ENCODE peak calls at places on chromosome 9, in seven cellular contexts. One of them, this sample, is unnamed. For H3K4me1, the result is how much of the 10 kb centered on the place peaks cover.

GRCh38 chr9:134289241-134289875 is 36.9 kb upstream of the RXRA start:
- DNase-seq in Panc1: no peak
- DNase-seq in colonic mucosa: no peak
- DNase-seq in endodermal cell: no peak
- DNase-seq in heart left ventricle: no peak
- DNase-seq in heart right ventricle: no peak
- DNase-seq in left ventricle myocardium inferior: peak
- DNase-seq in this sample: no peak

GRCh38 chr9:127136880-127137639 is 14.6 kb upstream of the ANGPTL2 start:
- DNase-seq in Panc1: no peak
- DNase-seq in colonic mucosa: no peak
- DNase-seq in endodermal cell: no peak
- DNase-seq in heart left ventricle: no peak
- DNase-seq in heart right ventricle: no peak
- DNase-seq in left ventricle myocardium inferior: no peak
- DNase-seq in this sample: no peak

GRCh38 chr9:22244141-22245011 is 202.2 kb upstream of the DMRTA1 start:
- DNase-seq in Panc1: no peak
- DNase-seq in colonic mucosa: peak
- DNase-seq in endodermal cell: peak
- DNase-seq in heart left ventricle: no peak
- DNase-seq in heart right ventricle: no peak
- DNase-seq in left ventricle myocardium inferior: no peak
- DNase-seq in this sample: peak

GRCh38 chr9:114030364-114030763 is 47.7 kb downstream of the AMBP start:
- DNase-seq in Panc1: no peak
- DNase-seq in colonic mucosa: peak
- DNase-seq in endodermal cell: peak
- DNase-seq in heart left ventricle: no peak
- DNase-seq in heart right ventricle: no peak
- DNase-seq in left ventricle myocardium inferior: no peak
- DNase-seq in this sample: no peak

GRCh38 chr9:119963798-119964372 is 594.6 kb upstream of the BRINP1 start:
- DNase-seq in Panc1: no peak
- DNase-seq in colonic mucosa: no peak
- DNase-seq in endodermal cell: peak
- DNase-seq in heart left ventricle: no peak
- DNase-seq in heart right ventricle: no peak
- DNase-seq in left ventricle myocardium inferior: no peak
- DNase-seq in this sample: no peak

GRCh38 chr9:138020795-138021182 is 143.2 kb downstream of the CACNA1B start:
- DNase-seq in Panc1: no peak
- DNase-seq in colonic mucosa: no peak
- DNase-seq in endodermal cell: peak
- DNase-seq in heart left ventricle: no peak
- DNase-seq in heart right ventricle: no peak
- DNase-seq in left ventricle myocardium inferior: no peak
- DNase-seq in this sample: no peak

GRCh38 chr9:118957585-118957984 is 411.6 kb downstream of the BRINP1 start:
- DNase-seq in Panc1: no peak
- DNase-seq in colonic mucosa: no peak
- DNase-seq in endodermal cell: no peak
- DNase-seq in heart left ventricle: no peak
- DNase-seq in heart right ventricle: no peak
- DNase-seq in left ventricle myocardium inferior: no peak
- DNase-seq in this sample: no peak

GRCh38 chr9:33132249-33132772 is 34.8 kb downstream of the B4GALT1 start:
- DNase-seq in Panc1: peak
- DNase-seq in colonic mucosa: no peak
- DNase-seq in endodermal cell: no peak
- DNase-seq in heart left ventricle: peak
- DNase-seq in heart right ventricle: no peak
- DNase-seq in left ventricle myocardium inferior: no peak
- DNase-seq in this sample: no peak

GRCh38 chr9:112535811-112536210 is 49.2 kb downstream of the KIAA1958 start:
- DNase-seq in Panc1: no peak
- DNase-seq in colonic mucosa: no peak
- DNase-seq in endodermal cell: no peak
- DNase-seq in heart left ventricle: no peak
- DNase-seq in heart right ventricle: no peak
- DNase-seq in left ventricle myocardium inferior: no peak
- DNase-seq in this sample: no peak

GRCh38 chr9:27353405-27354229 is 56.7 kb upstream of the EQTN start:
- DNase-seq in Panc1: no peak
- DNase-seq in colonic mucosa: no peak
- DNase-seq in endodermal cell: peak
- DNase-seq in heart left ventricle: peak
- DNase-seq in heart right ventricle: no peak
- DNase-seq in left ventricle myocardium inferior: no peak
- DNase-seq in this sample: no peak

GRCh38 chr9:71858812-71859211 is 52.2 kb downstream of the ABHD17B start:
- DNase-seq in Panc1: no peak
- DNase-seq in colonic mucosa: no peak
- DNase-seq in endodermal cell: no peak
- DNase-seq in heart left ventricle: no peak
- DNase-seq in heart right ventricle: no peak
- DNase-seq in left ventricle myocardium inferior: no peak
- DNase-seq in this sample: no peak

GRCh38 chr9:115008536-115008935 is 78.1 kb upstream of the TNFSF8 start:
- DNase-seq in Panc1: no peak
- DNase-seq in colonic mucosa: no peak
- DNase-seq in endodermal cell: peak
- DNase-seq in heart left ventricle: peak
- DNase-seq in heart right ventricle: no peak
- DNase-seq in left ventricle myocardium inferior: no peak
- DNase-seq in this sample: no peak

GRCh38 chr9:8733096-8733954 is 933.7 kb upstream of the DMAC1 start:
- DNase-seq in Panc1: no peak
- DNase-seq in colonic mucosa: no peak
- DNase-seq in endodermal cell: peak
- DNase-seq in heart left ventricle: peak
- DNase-seq in heart right ventricle: no peak
- DNase-seq in left ventricle myocardium inferior: peak
- DNase-seq in this sample: no peak

GRCh38 chr9:84711936-84712335 is 42.4 kb downstream of the NTRK2 start:
- DNase-seq in Panc1: no peak
- DNase-seq in colonic mucosa: no peak
- DNase-seq in endodermal cell: no peak
- DNase-seq in heart left ventricle: no peak
- DNase-seq in heart right ventricle: peak
- DNase-seq in left ventricle myocardium inferior: no peak
- DNase-seq in this sample: no peak

GRCh38 chr9:82354260-82354659 is 365.7 kb downstream of the SPATA31D1 start:
- DNase-seq in Panc1: no peak
- DNase-seq in colonic mucosa: no peak
- DNase-seq in endodermal cell: no peak
- DNase-seq in heart left ventricle: no peak
- DNase-seq in heart right ventricle: no peak
- DNase-seq in left ventricle myocardium inferior: no peak
- DNase-seq in this sample: no peak

GRCh38 chr9:115524467-115525059 is 406.6 kb upstream of the TNC start:
- DNase-seq in Panc1: peak
- DNase-seq in colonic mucosa: peak
- DNase-seq in endodermal cell: peak
- DNase-seq in heart left ventricle: no peak
- DNase-seq in heart right ventricle: peak
- DNase-seq in left ventricle myocardium inferior: no peak
- DNase-seq in this sample: peak

GRCh38 chr9:114945601-114946000 is 15.2 kb upstream of the TNFSF8 start:
- DNase-seq in Panc1: no peak
- DNase-seq in colonic mucosa: no peak
- DNase-seq in endodermal cell: no peak
- DNase-seq in heart left ventricle: no peak
- DNase-seq in heart right ventricle: no peak
- DNase-seq in left ventricle myocardium inferior: no peak
- DNase-seq in this sample: no peak

GRCh38 chr9:128552153-128552743 is at the start of gene SPTAN1:
- DNase-seq in Panc1: peak
- DNase-seq in colonic mucosa: peak
- DNase-seq in endodermal cell: peak
- DNase-seq in heart left ventricle: peak
- DNase-seq in heart right ventricle: peak
- DNase-seq in left ventricle myocardium inferior: peak
- DNase-seq in this sample: peak

GRCh38 chr9:108813951-108814601 is 41.7 kb downstream of the ACTL7B start:
- DNase-seq in Panc1: peak
- DNase-seq in colonic mucosa: no peak
- DNase-seq in endodermal cell: peak
- DNase-seq in heart left ventricle: no peak
- DNase-seq in heart right ventricle: peak
- DNase-seq in left ventricle myocardium inferior: no peak
- DNase-seq in this sample: no peak

GRCh38 chr9:135746565-135746964 is 44.6 kb downstream of the KCNT1 start:
- DNase-seq in Panc1: no peak
- DNase-seq in colonic mucosa: no peak
- DNase-seq in endodermal cell: no peak
- DNase-seq in heart left ventricle: no peak
- DNase-seq in heart right ventricle: no peak
- DNase-seq in left ventricle myocardium inferior: no peak
- DNase-seq in this sample: no peak

GRCh38 chr9:129145841-129146292 is 32.2 kb downstream of the IER5L start:
- DNase-seq in Panc1: no peak
- DNase-seq in colonic mucosa: peak
- DNase-seq in endodermal cell: peak
- DNase-seq in heart left ventricle: peak
- DNase-seq in heart right ventricle: peak
- DNase-seq in left ventricle myocardium inferior: peak
- DNase-seq in this sample: no peak

GRCh38 chr9:16063241-16063591 is 510.4 kb downstream of the CCDC171 start:
- DNase-seq in Panc1: no peak
- DNase-seq in colonic mucosa: no peak
- DNase-seq in endodermal cell: no peak
- DNase-seq in heart left ventricle: no peak
- DNase-seq in heart right ventricle: no peak
- DNase-seq in left ventricle myocardium inferior: no peak
- DNase-seq in this sample: no peak

GRCh38 chr9:74036549-74037231 is 460.4 kb upstream of the RORB start:
- DNase-seq in Panc1: no peak
- DNase-seq in colonic mucosa: no peak
- DNase-seq in endodermal cell: no peak
- DNase-seq in heart left ventricle: no peak
- DNase-seq in heart right ventricle: no peak
- DNase-seq in left ventricle myocardium inferior: no peak
- DNase-seq in this sample: no peak

GRCh38 chr9:87501806-87502205 is 4.1 kb downstream of the DAPK1 start:
- DNase-seq in Panc1: no peak
- DNase-seq in colonic mucosa: no peak
- DNase-seq in endodermal cell: no peak
- DNase-seq in heart left ventricle: no peak
- DNase-seq in heart right ventricle: no peak
- DNase-seq in left ventricle myocardium inferior: no peak
- DNase-seq in this sample: no peak
- H3K27ac ChIP-seq in Panc1: no peak
- H3K27ac ChIP-seq in colonic mucosa: no peak
- H3K27ac ChIP-seq in endodermal cell: no peak
- H3K27ac ChIP-seq in heart left ventricle: no peak
- H3K27ac ChIP-seq in heart right ventricle: no peak
- H3K27ac ChIP-seq in left ventricle myocardium inferior: no peak
- H3K27ac ChIP-seq in this sample: no peak

GRCh38 chr9:131738838-131739191 is 1.1 kb downstream of the RAPGEF1 start:
- DNase-seq in Panc1: no peak
- DNase-seq in colonic mucosa: peak
- DNase-seq in endodermal cell: no peak
- DNase-seq in heart left ventricle: no peak
- DNase-seq in heart right ventricle: no peak
- DNase-seq in left ventricle myocardium inferior: no peak
- DNase-seq in this sample: no peak

GRCh38 chr9:131737426-131737825 is 2.5 kb downstream of the RAPGEF1 start:
- DNase-seq in Panc1: no peak
- DNase-seq in colonic mucosa: no peak
- DNase-seq in endodermal cell: no peak
- DNase-seq in heart left ventricle: no peak
- DNase-seq in heart right ventricle: no peak
- DNase-seq in left ventricle myocardium inferior: no peak
- DNase-seq in this sample: no peak

GRCh38 chr9:131739192-131739961 is 499 bp downstream of the RAPGEF1 start:
- DNase-seq in Panc1: no peak
- DNase-seq in colonic mucosa: peak
- DNase-seq in endodermal cell: peak
- DNase-seq in heart left ventricle: peak
- DNase-seq in heart right ventricle: peak
- DNase-seq in left ventricle myocardium inferior: peak
- DNase-seq in this sample: peak

GRCh38 chr9:131739988-131740648 is at the start of gene RAPGEF1:
- DNase-seq in Panc1: no peak
- DNase-seq in colonic mucosa: peak
- DNase-seq in endodermal cell: peak
- DNase-seq in heart left ventricle: peak
- DNase-seq in heart right ventricle: peak
- DNase-seq in left ventricle myocardium inferior: peak
- DNase-seq in this sample: peak

DNA sequence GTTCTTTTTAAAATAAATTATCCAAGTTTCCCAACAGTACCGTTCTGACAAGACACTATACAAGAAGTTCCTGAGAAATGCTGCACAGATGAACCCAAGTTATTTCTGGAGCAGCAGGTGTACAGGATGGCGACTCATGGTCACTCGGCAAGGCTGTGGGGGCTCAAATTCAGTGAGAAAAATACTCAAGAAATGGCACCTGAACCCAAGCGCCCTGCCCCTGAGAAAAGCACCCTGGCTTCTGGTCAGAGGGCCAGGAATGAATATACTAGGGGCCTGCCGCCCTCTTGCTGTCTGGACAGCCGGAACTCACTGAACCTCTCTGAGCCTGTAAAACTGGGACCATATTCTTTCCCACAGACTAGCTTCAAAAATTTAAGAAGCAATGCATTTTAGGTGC is 1.6 kb downstream of the RAPGEF1 start:
- DNase-seq in Panc1: no peak
- DNase-seq in colonic mucosa: no peak
- DNase-seq in endodermal cell: no peak
- DNase-seq in heart left ventricle: no peak
- DNase-seq in heart right ventricle: no peak
- DNase-seq in left ventricle myocardium inferior: no peak
- DNase-seq in this sample: no peak
- H3K4me3 ChIP-seq in Panc1: peak
- H3K4me3 ChIP-seq in colonic mucosa: peak
- H3K4me3 ChIP-seq in endodermal cell: peak
- H3K4me3 ChIP-seq in heart left ventricle: peak
- H3K4me3 ChIP-seq in heart right ventricle: peak
- H3K4me3 ChIP-seq in left ventricle myocardium inferior: peak
- H3K4me3 ChIP-seq in this sample: peak

DNA sequence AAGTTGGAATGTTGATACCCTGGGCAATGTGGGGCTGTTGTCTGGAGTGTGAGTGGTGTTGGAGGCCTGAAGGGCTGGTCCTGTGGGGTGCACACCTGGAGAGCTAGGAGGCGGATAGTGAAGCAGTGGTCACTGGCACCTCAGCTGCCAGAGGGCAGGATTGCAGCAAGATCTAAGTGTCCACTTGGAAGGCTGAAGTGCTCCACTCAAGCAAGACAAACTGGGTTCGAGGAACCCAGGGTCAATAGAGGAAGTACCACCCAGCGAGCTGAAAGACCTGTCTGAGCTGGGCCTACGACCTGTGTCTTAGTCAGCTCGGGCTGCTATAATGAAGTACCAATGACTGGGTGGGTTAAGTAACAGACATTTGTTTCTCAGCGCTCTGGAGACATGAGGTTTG is 39.7 kb upstream of the TJP2 start:
- DNase-seq in Panc1: no peak
- DNase-seq in colonic mucosa: no peak
- DNase-seq in endodermal cell: peak
- DNase-seq in heart left ventricle: no peak
- DNase-seq in heart right ventricle: peak
- DNase-seq in left ventricle myocardium inferior: no peak
- DNase-seq in this sample: no peak
- H3K4me1 ChIP-seq in Panc1: under half
- H3K4me1 ChIP-seq in colonic mucosa: under half
- H3K4me1 ChIP-seq in endodermal cell: under half
- H3K4me1 ChIP-seq in heart left ventricle: under half
- H3K4me1 ChIP-seq in heart right ventricle: under half
- H3K4me1 ChIP-seq in left ventricle myocardium inferior: half or more
- H3K4me1 ChIP-seq in this sample: under half

GRCh38 chr9:87701931-87702421 is 23.9 kb upstream of the CTSL start:
- DNase-seq in Panc1: no peak
- DNase-seq in colonic mucosa: no peak
- DNase-seq in endodermal cell: peak
- DNase-seq in heart left ventricle: no peak
- DNase-seq in heart right ventricle: no peak
- DNase-seq in left ventricle myocardium inferior: no peak
- DNase-seq in this sample: no peak
- H3K27ac ChIP-seq in Panc1: no peak
- H3K27ac ChIP-seq in colonic mucosa: no peak
- H3K27ac ChIP-seq in endodermal cell: peak
- H3K27ac ChIP-seq in heart left ventricle: no peak
- H3K27ac ChIP-seq in heart right ventricle: no peak
- H3K27ac ChIP-seq in left ventricle myocardium inferior: no peak
- H3K27ac ChIP-seq in this sample: no peak

This sample was measured in CD4-positive, alpha-beta memory T cell.